ENCODE peak calls at places on chromosomes 11 and 22, in four cellular contexts. Y is CD8-positive, alpha-beta memory T cell; X is endodermal cell; H is colonic mucosa. G is an unnamed sample.

GRCh38 chr11:2704896-2705606 is 5.3 kb upstream of the KCNQ1OT1 start:
- DNase-seq in Y (no peak), X (no peak), H (no peak), G (no peak)

GRCh38 chr22:27801197-27801615 is 350 bp downstream of the MN1 start:
- DNase-seq in Y (no peak), X (peak; percentile 84), H (no peak), G (no peak)

GRCh38 chr22:25903294-25903693 is 161.3 kb downstream of the MYO18B start:
- DNase-seq in Y (no peak), X (peak; percentile 89), H (no peak), G (no peak)

GRCh38 chr11:5592615-5593014 is 3.8 kb upstream of the TRIM6 start:
- DNase-seq in Y (no peak), X (no peak), H (no peak), G (no peak)

GRCh38 chr11:77146261-77147035 is 18.4 kb downstream of the MYO7A start:
- DNase-seq in Y (no peak), X (no peak), H (no peak), G (no peak)

GRCh38 chr11:32331792-32332191 is 103.5 kb downstream of the WT1 start:
- DNase-seq in Y (no peak), X (no peak), H (no peak), G (no peak)

GRCh38 chr11:35135222-35135621 is 3.7 kb upstream of the CD44 start:
- DNase-seq in Y (no peak), X (no peak), H (no peak), G (no peak)

GRCh38 chr11:15128621-15129020 is 13.9 kb downstream of the INSC start:
- DNase-seq in Y (no peak), X (no peak), H (no peak), G (no peak)

GRCh38 chr11:102753267-102753666 is 27.2 kb downstream of the MMP10 start:
- DNase-seq in Y (no peak), X (no peak), H (no peak), G (no peak)

GRCh38 chr11:89613916-89614315 is 96.2 kb upstream of the TRIM77 start:
- DNase-seq in Y (no peak), X (no peak), H (no peak), G (no peak)

GRCh38 chr11:29306527-29306926 is 710.3 kb downstream of the KCNA4 start:
- DNase-seq in Y (no peak), X (no peak), H (no peak), G (no peak)

GRCh38 chr22:43747877-43748276 is 64.2 kb downstream of the EFCAB6 start:
- DNase-seq in Y (no peak), X (no peak), H (no peak), G (no peak)

GRCh38 chr11:44738791-44739190 is 12.0 kb downstream of the TSPAN18 start:
- DNase-seq in Y (no peak), X (no peak), H (no peak), G (no peak)

GRCh38 chr11:41031571-41032060 is 427.8 kb downstream of the LRRC4C start:
- DNase-seq in Y (no peak), X (no peak), H (no peak), G (no peak)

GRCh38 chr22:22144858-22145257 is 99.7 kb upstream of the VPREB1 start:
- DNase-seq in Y (no peak), X (no peak), H (no peak), G (no peak)

GRCh38 chr11:119085523-119085878 is 820 bp downstream of the HMBS start:
- DNase-seq in Y (no peak), X (no peak), H (peak; percentile 33), G (no peak)

GRCh38 chr22:20550057-20550817 is 42.8 kb downstream of the MED15 start:
- DNase-seq in Y (no peak), X (no peak), H (no peak), G (no peak)

GRCh38 chr11:123451183-123451907 is 21.3 kb downstream of the GRAMD1B start:
- DNase-seq in Y (no peak), X (no peak), H (no peak), G (no peak)

GRCh38 chr11:122101625-122102291 is 14.3 kb downstream of the BLID start:
- DNase-seq in Y (no peak), X (peak; percentile 91), H (peak; percentile 28), G (no peak)

GRCh38 chr11:119493712-119494111 is 70.7 kb upstream of the THY1 start:
- DNase-seq in Y (no peak), X (peak; percentile 97), H (peak; percentile 30), G (no peak)

GRCh38 chr11:2368178-2368850 is 8.8 kb upstream of the CD81 start:
- DNase-seq in Y (no peak), X (no peak), H (no peak), G (no peak)

GRCh38 chr11:35526370-35526792 is 965 bp upstream of the PAMR1 start:
- DNase-seq in Y (no peak), X (peak; percentile 78), H (no peak), G (no peak)

GRCh38 chr11:114762437-114762836 is 84.1 kb downstream of the NXPE2 start:
- DNase-seq in Y (no peak), X (peak; percentile 88), H (peak; percentile 85), G (peak; percentile 27)

GRCh38 chr11:116931206-116931953 is 94.0 kb upstream of the APOA1 start:
- DNase-seq in Y (peak; percentile 12), X (no peak), H (no peak), G (no peak)

GRCh38 chr11:100562102-100562501 is 125.0 kb upstream of the ARHGAP42 start:
- DNase-seq in Y (no peak), X (no peak), H (no peak), G (no peak)

GRCh38 chr11:75603791-75604736 is 42.0 kb downstream of the SERPINH1 start:
- DNase-seq in Y (no peak), X (no peak), H (no peak), G (no peak)

GRCh38 chr11:17014774-17015638 is 792 bp upstream of the PLEKHA7 start:
- DNase-seq in Y (no peak), X (peak; percentile 77), H (peak; percentile 69), G (no peak)

GRCh38 chr22:44870021-44870420 is 117.6 kb downstream of the ARHGAP8 start:
- DNase-seq in Y (no peak), X (peak; percentile 76), H (no peak), G (no peak)

GRCh38 chr11:47992959-47993820 is 12.8 kb downstream of the PTPRJ start:
- DNase-seq in Y (no peak), X (no peak), H (no peak), G (no peak)

GRCh38 chr11:114150671-114151070 is 91.2 kb downstream of the ZBTB16 start:
- DNase-seq in Y (no peak), X (no peak), H (no peak), G (no peak)

GRCh38 chr11:64250875-64251721 is at the start of gene PLCB3:
- DNase-seq in Y (peak; percentile 61), X (peak; percentile 91), H (no peak), G (peak; percentile 59)

GRCh38 chr11:62664405-62665074 is 470 bp downstream of the C11orf98 start:
- DNase-seq in Y (peak; percentile 47), X (peak; percentile 88), H (peak; percentile 50), G (no peak)

GRCh38 chr11:72081856-72082255 is 1.2 kb downstream of the LRRC51 start:
- DNase-seq in Y (no peak), X (no peak), H (no peak), G (no peak)

GRCh38 chr22:32800158-32800557 is 1.3 kb upstream of the TIMP3 start:
- DNase-seq in Y (no peak), X (no peak), H (no peak), G (no peak)

GRCh38 chr11:77497368-77497767 is 23.5 kb upstream of the PAK1 start:
- DNase-seq in Y (no peak), X (no peak), H (no peak), G (no peak)

DNA sequence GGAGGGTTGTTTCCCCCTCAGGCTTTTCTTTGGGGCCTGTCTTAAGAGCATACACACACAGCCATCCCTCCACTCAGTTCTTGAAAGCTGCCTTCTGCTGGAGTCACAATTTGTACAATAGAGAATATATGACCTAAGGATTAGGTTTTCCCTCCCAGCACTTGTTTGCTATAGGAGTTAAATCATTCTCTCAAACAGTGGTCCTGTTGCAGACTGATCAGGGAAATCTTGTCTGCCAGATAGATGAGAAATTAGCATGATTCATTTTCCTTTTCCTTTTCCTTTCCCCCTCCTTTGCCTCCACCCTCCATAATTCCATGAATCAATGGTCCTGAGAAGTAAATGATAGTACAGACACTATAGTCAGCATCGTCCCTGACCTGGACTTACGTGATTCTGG is 3.3 kb downstream of the PRSS23 start:
- DNase-seq in Y (no peak), X (no peak), H (no peak), G (no peak)
- H3K4me3 ChIP-seq in Y (no peak overlapping the region), X (no peak overlapping the region), H (no peak overlapping the region), G (no peak overlapping the region)

DNA sequence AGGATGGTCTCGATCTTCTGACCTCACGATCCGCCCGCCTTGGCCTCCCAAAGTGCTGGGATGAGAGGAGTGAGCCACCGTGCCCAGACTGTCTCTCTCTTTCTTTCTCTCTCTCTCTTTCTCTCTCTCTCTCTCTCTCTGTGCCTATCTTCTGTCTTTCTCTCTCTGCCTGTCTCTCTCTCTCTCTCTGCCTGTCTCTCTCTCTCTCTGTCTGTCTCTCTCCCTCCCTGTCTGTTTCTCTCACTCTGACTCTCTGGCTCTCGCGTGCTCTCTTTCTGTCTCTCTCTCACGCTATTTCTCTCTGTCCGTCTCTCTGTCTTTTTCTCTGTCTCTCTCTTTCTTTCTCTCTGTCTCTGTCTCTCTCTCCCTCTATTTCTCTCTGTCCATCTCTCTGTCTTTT is 3911.2 kb upstream of the OR11H1 start:
- DNase-seq in Y (no peak), X (no peak), H (no peak), G (no peak)
- H3K9me3 ChIP-seq in Y (peaks cover 10% of the 10 kb centered on the region), X (peaks cover 85% of the 10 kb centered on the region), H (peaks cover 9% of the 10 kb centered on the region), G (peaks cover 57% of the 10 kb centered on the region)

GRCh38 chr11:68750197-68750987 is 928 bp downstream of the TESMIN start:
- DNase-seq in Y (no peak), X (peak; percentile 85), H (no peak), G (peak; percentile 23)
- H3K4me3 ChIP-seq in Y (no peak overlapping the region), X (no peak overlapping the region), H (peak overlapping the region; percentile 0), G (no peak overlapping the region)

GRCh38 chr11:108536783-108537182 is 38.6 kb upstream of the POGLUT3 start:
- DNase-seq in Y (no peak), X (no peak), H (no peak), G (no peak)
- H3K9me3 ChIP-seq in Y (no peaks in the 10 kb centered on the region), X (no peaks in the 10 kb centered on the region), H (no peaks in the 10 kb centered on the region), G (no peaks in the 10 kb centered on the region)

DNA sequence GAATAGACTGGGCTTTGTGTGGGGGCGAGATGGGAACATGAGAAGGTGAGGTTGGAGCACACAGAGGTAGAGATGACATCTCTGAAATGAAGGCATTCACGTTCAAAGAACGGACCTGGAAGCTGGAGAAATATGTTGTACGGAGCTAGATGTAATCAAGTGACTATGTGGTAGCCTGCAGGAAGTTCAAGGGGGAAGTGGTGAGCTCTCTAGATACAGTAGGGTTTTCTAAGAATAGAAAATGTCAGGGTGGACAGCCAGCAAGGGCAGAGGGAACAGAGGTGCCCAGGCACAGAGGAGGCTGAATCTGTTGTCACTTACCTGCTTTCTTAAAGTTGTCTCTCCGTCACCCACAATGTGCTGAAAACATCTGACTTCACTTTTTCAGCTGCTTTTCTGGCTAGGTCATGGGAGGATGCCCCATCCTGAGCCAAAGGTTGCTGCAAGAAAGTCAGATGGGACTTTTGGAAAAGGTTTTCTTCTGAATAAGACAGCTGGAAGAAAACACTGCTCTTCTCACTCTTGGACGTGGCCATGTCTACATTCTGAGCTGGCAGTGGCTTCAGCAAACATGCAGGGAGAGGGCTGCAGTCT is 171.5 kb upstream of the B3GAT1 start:
- DNase-seq in Y (no peak), X (no peak), H (no peak), G (no peak)
- H3K4me3 ChIP-seq in Y (no peak overlapping the region), X (no peak overlapping the region), H (no peak overlapping the region), G (no peak overlapping the region)

G was measured in CD4-positive, CD25-positive, alpha-beta regulatory T cell.